ENCODE peak calls at places on chromosomes 7 and 10, in eight cellular contexts. One of them, this sample, is unnamed.
A peak's percentile ranks its signal among the peaks of the same experiment; 100 is the strongest.

GRCh38 chr7:130793855-130794618 is 60.0 kb upstream of the KLF14 start:
- DNase-seq in renal cortical epithelial cell: no peak
- DNase-seq in Caki2: no peak
- DNase-seq in OCI-LY7: no peak
- DNase-seq in Daoy: peak; percentile 74
- DNase-seq in activated T-cell treated with anti-CD3 and anti-CD28 coated beads for 24 hours: no peak
- DNase-seq in epithelial cell of esophagus: peak; percentile 26
- DNase-seq in anterior cingulate cortex: no peak
- DNase-seq in this sample: no peak

GRCh38 chr10:124158592-124158991 is 65.2 kb upstream of the CHST15 start:
- DNase-seq in renal cortical epithelial cell: no peak
- DNase-seq in Caki2: no peak
- DNase-seq in OCI-LY7: no peak
- DNase-seq in Daoy: no peak
- DNase-seq in activated T-cell treated with anti-CD3 and anti-CD28 coated beads for 24 hours: no peak
- DNase-seq in epithelial cell of esophagus: no peak
- DNase-seq in anterior cingulate cortex: no peak
- DNase-seq in this sample: no peak

GRCh38 chr10:76649723-76650127 is 987.9 kb downstream of the KCNMA1 start:
- DNase-seq in renal cortical epithelial cell: peak; percentile 65
- DNase-seq in Caki2: peak; percentile 30
- DNase-seq in OCI-LY7: no peak
- DNase-seq in Daoy: peak; percentile 3
- DNase-seq in activated T-cell treated with anti-CD3 and anti-CD28 coated beads for 24 hours: no peak
- DNase-seq in epithelial cell of esophagus: peak; percentile 55
- DNase-seq in anterior cingulate cortex: no peak
- DNase-seq in this sample: no peak

GRCh38 chr7:5694221-5694754 is 87.2 kb downstream of the RNF216 start:
- DNase-seq in renal cortical epithelial cell: peak; percentile 71
- DNase-seq in Caki2: no peak
- DNase-seq in OCI-LY7: no peak
- DNase-seq in Daoy: peak; percentile 33
- DNase-seq in activated T-cell treated with anti-CD3 and anti-CD28 coated beads for 24 hours: no peak
- DNase-seq in epithelial cell of esophagus: peak; percentile 65
- DNase-seq in anterior cingulate cortex: no peak
- DNase-seq in this sample: no peak

GRCh38 chr7:75966209-75966961 is 28.0 kb downstream of the TMEM120A start:
- DNase-seq in renal cortical epithelial cell: no peak
- DNase-seq in Caki2: no peak
- DNase-seq in OCI-LY7: no peak
- DNase-seq in Daoy: no peak
- DNase-seq in activated T-cell treated with anti-CD3 and anti-CD28 coated beads for 24 hours: no peak
- DNase-seq in epithelial cell of esophagus: no peak
- DNase-seq in anterior cingulate cortex: no peak
- DNase-seq in this sample: peak; percentile 71

GRCh38 chr10:28365840-28366239 is 63.0 kb upstream of the MPP7 start:
- DNase-seq in renal cortical epithelial cell: peak; percentile 71
- DNase-seq in Caki2: peak; percentile 12
- DNase-seq in OCI-LY7: no peak
- DNase-seq in Daoy: no peak
- DNase-seq in activated T-cell treated with anti-CD3 and anti-CD28 coated beads for 24 hours: no peak
- DNase-seq in epithelial cell of esophagus: no peak
- DNase-seq in anterior cingulate cortex: no peak
- DNase-seq in this sample: no peak

GRCh38 chr10:97234403-97234802 is 48.6 kb upstream of the SLIT1 start:
- DNase-seq in renal cortical epithelial cell: peak; percentile 57
- DNase-seq in Caki2: no peak
- DNase-seq in OCI-LY7: peak; percentile 53
- DNase-seq in Daoy: no peak
- DNase-seq in activated T-cell treated with anti-CD3 and anti-CD28 coated beads for 24 hours: no peak
- DNase-seq in epithelial cell of esophagus: peak; percentile 60
- DNase-seq in anterior cingulate cortex: no peak
- DNase-seq in this sample: peak; percentile 4

GRCh38 chr7:24722386-24723177 is 34.7 kb downstream of the GSDME start:
- DNase-seq in renal cortical epithelial cell: no peak
- DNase-seq in Caki2: no peak
- DNase-seq in OCI-LY7: peak; percentile 24
- DNase-seq in Daoy: peak; percentile 42
- DNase-seq in activated T-cell treated with anti-CD3 and anti-CD28 coated beads for 24 hours: no peak
- DNase-seq in epithelial cell of esophagus: peak; percentile 51
- DNase-seq in anterior cingulate cortex: no peak
- DNase-seq in this sample: no peak

GRCh38 chr7:95737828-95738505 is 34.4 kb upstream of the DYNC1I1 start:
- DNase-seq in renal cortical epithelial cell: no peak
- DNase-seq in Caki2: no peak
- DNase-seq in OCI-LY7: no peak
- DNase-seq in Daoy: no peak
- DNase-seq in activated T-cell treated with anti-CD3 and anti-CD28 coated beads for 24 hours: no peak
- DNase-seq in epithelial cell of esophagus: peak; percentile 7
- DNase-seq in anterior cingulate cortex: no peak
- DNase-seq in this sample: no peak

GRCh38 chr7:28136885-28137284 is 43.7 kb downstream of the JAZF1 start:
- DNase-seq in renal cortical epithelial cell: peak; percentile 16
- DNase-seq in Caki2: no peak
- DNase-seq in OCI-LY7: no peak
- DNase-seq in Daoy: no peak
- DNase-seq in activated T-cell treated with anti-CD3 and anti-CD28 coated beads for 24 hours: no peak
- DNase-seq in epithelial cell of esophagus: peak; percentile 57
- DNase-seq in anterior cingulate cortex: no peak
- DNase-seq in this sample: no peak

GRCh38 chr10:92291610-92291859 is 568 bp downstream of the MARCHF5 start:
- DNase-seq in renal cortical epithelial cell: no peak
- DNase-seq in Caki2: no peak
- DNase-seq in OCI-LY7: peak; percentile 44
- DNase-seq in Daoy: no peak
- DNase-seq in activated T-cell treated with anti-CD3 and anti-CD28 coated beads for 24 hours: no peak
- DNase-seq in epithelial cell of esophagus: no peak
- DNase-seq in anterior cingulate cortex: no peak
- DNase-seq in this sample: no peak

GRCh38 chr10:61390841-61391240 is 62.3 kb downstream of the TMEM26 start:
- DNase-seq in renal cortical epithelial cell: no peak
- DNase-seq in Caki2: no peak
- DNase-seq in OCI-LY7: no peak
- DNase-seq in Daoy: no peak
- DNase-seq in activated T-cell treated with anti-CD3 and anti-CD28 coated beads for 24 hours: no peak
- DNase-seq in epithelial cell of esophagus: no peak
- DNase-seq in anterior cingulate cortex: no peak
- DNase-seq in this sample: no peak

GRCh38 chr7:4003536-4003935 is 678.6 kb upstream of the FOXK1 start:
- DNase-seq in renal cortical epithelial cell: no peak
- DNase-seq in Caki2: no peak
- DNase-seq in OCI-LY7: no peak
- DNase-seq in Daoy: no peak
- DNase-seq in activated T-cell treated with anti-CD3 and anti-CD28 coated beads for 24 hours: no peak
- DNase-seq in epithelial cell of esophagus: peak; percentile 19
- DNase-seq in anterior cingulate cortex: no peak
- DNase-seq in this sample: no peak

GRCh38 chr10:47333532-47333931 is 11.3 kb downstream of the GDF2 start:
- DNase-seq in renal cortical epithelial cell: no peak
- DNase-seq in Caki2: no peak
- DNase-seq in OCI-LY7: no peak
- DNase-seq in Daoy: no peak
- DNase-seq in activated T-cell treated with anti-CD3 and anti-CD28 coated beads for 24 hours: no peak
- DNase-seq in epithelial cell of esophagus: no peak
- DNase-seq in anterior cingulate cortex: no peak
- DNase-seq in this sample: no peak

GRCh38 chr7:73766556-73767229 is 3.4 kb downstream of the CLDN3 start:
- DNase-seq in renal cortical epithelial cell: no peak
- DNase-seq in Caki2: no peak
- DNase-seq in OCI-LY7: no peak
- DNase-seq in Daoy: no peak
- DNase-seq in activated T-cell treated with anti-CD3 and anti-CD28 coated beads for 24 hours: no peak
- DNase-seq in epithelial cell of esophagus: no peak
- DNase-seq in anterior cingulate cortex: no peak
- DNase-seq in this sample: no peak

GRCh38 chr7:79286181-79286580 is 167.3 kb downstream of the MAGI2 start:
- DNase-seq in renal cortical epithelial cell: no peak
- DNase-seq in Caki2: no peak
- DNase-seq in OCI-LY7: no peak
- DNase-seq in Daoy: no peak
- DNase-seq in activated T-cell treated with anti-CD3 and anti-CD28 coated beads for 24 hours: no peak
- DNase-seq in epithelial cell of esophagus: no peak
- DNase-seq in anterior cingulate cortex: no peak
- DNase-seq in this sample: no peak

GRCh38 chr10:119659951-119660350 is 8.8 kb downstream of the BAG3 start:
- DNase-seq in renal cortical epithelial cell: no peak
- DNase-seq in Caki2: no peak
- DNase-seq in OCI-LY7: no peak
- DNase-seq in Daoy: peak; percentile 47
- DNase-seq in activated T-cell treated with anti-CD3 and anti-CD28 coated beads for 24 hours: no peak
- DNase-seq in epithelial cell of esophagus: no peak
- DNase-seq in anterior cingulate cortex: no peak
- DNase-seq in this sample: no peak

GRCh38 chr7:66626236-66626957 is 2.3 kb upstream of the KCTD7 start:
- DNase-seq in renal cortical epithelial cell: peak; percentile 12
- DNase-seq in Caki2: no peak
- DNase-seq in OCI-LY7: no peak
- DNase-seq in Daoy: peak; percentile 46
- DNase-seq in activated T-cell treated with anti-CD3 and anti-CD28 coated beads for 24 hours: no peak
- DNase-seq in epithelial cell of esophagus: peak; percentile 78
- DNase-seq in anterior cingulate cortex: no peak
- DNase-seq in this sample: no peak

GRCh38 chr7:50655020-50655419 is 89.8 kb upstream of the DDC start:
- DNase-seq in renal cortical epithelial cell: no peak
- DNase-seq in Caki2: no peak
- DNase-seq in OCI-LY7: no peak
- DNase-seq in Daoy: no peak
- DNase-seq in activated T-cell treated with anti-CD3 and anti-CD28 coated beads for 24 hours: no peak
- DNase-seq in epithelial cell of esophagus: no peak
- DNase-seq in anterior cingulate cortex: no peak
- DNase-seq in this sample: no peak

GRCh38 chr7:28163955-28164354 is 16.6 kb downstream of the JAZF1 start:
- DNase-seq in renal cortical epithelial cell: no peak
- DNase-seq in Caki2: no peak
- DNase-seq in OCI-LY7: no peak
- DNase-seq in Daoy: no peak
- DNase-seq in activated T-cell treated with anti-CD3 and anti-CD28 coated beads for 24 hours: no peak
- DNase-seq in epithelial cell of esophagus: no peak
- DNase-seq in anterior cingulate cortex: no peak
- DNase-seq in this sample: no peak

GRCh38 chr10:26555719-26556368 is 117.7 kb downstream of the APBB1IP start:
- DNase-seq in renal cortical epithelial cell: peak; percentile 99
- DNase-seq in Caki2: peak; percentile 72
- DNase-seq in OCI-LY7: no peak
- DNase-seq in Daoy: no peak
- DNase-seq in activated T-cell treated with anti-CD3 and anti-CD28 coated beads for 24 hours: no peak
- DNase-seq in epithelial cell of esophagus: peak; percentile 86
- DNase-seq in anterior cingulate cortex: no peak
- DNase-seq in this sample: no peak

GRCh38 chr7:99949645-99950228 is 20.3 kb upstream of the GJC3 start:
- DNase-seq in renal cortical epithelial cell: peak; percentile 5
- DNase-seq in Caki2: no peak
- DNase-seq in OCI-LY7: peak; percentile 23
- DNase-seq in Daoy: no peak
- DNase-seq in activated T-cell treated with anti-CD3 and anti-CD28 coated beads for 24 hours: no peak
- DNase-seq in epithelial cell of esophagus: peak; percentile 14
- DNase-seq in anterior cingulate cortex: no peak
- DNase-seq in this sample: no peak

GRCh38 chr10:89242340-89242680 is 9.3 kb downstream of the LIPA start:
- DNase-seq in renal cortical epithelial cell: no peak
- DNase-seq in Caki2: no peak
- DNase-seq in OCI-LY7: no peak
- DNase-seq in Daoy: no peak
- DNase-seq in activated T-cell treated with anti-CD3 and anti-CD28 coated beads for 24 hours: no peak
- DNase-seq in epithelial cell of esophagus: peak; percentile 47
- DNase-seq in anterior cingulate cortex: no peak
- DNase-seq in this sample: no peak